ENCODE peak calls at places on chromosomes 2 and 18, in ten cellular contexts. Z, G, Q, U, A, W, T, F, I and O are unnamed samples.

GRCh38 chr18:13890962-13891361 is 24.4 kb downstream of the MC2R start:
- DNase-seq in Z (no peak), G (no peak), Q (no peak), U (no peak), A (no peak), W (no peak), T (no peak), F (no peak), I (no peak), O (no peak)

GRCh38 chr2:26961603-26962184 is 8.7 kb upstream of the MAPRE3 start:
- DNase-seq in Z (peak), G (peak), Q (peak), U (peak), A (peak), W (peak), T (peak), F (peak), I (peak), O (peak)

GRCh38 chr2:58660046-58660445 is 418.9 kb upstream of the FANCL start:
- DNase-seq in Z (no peak), G (no peak), Q (no peak), U (no peak), A (no peak), W (no peak), T (no peak), F (no peak), I (no peak), O (no peak)

GRCh38 chr2:201879986-201880385 is 73.6 kb downstream of the CDK15 start:
- DNase-seq in Z (no peak), G (no peak), Q (peak), U (no peak), A (no peak), W (no peak), T (no peak), F (no peak), I (no peak), O (no peak)

GRCh38 chr2:36357506-36358316 is 2.1 kb downstream of the CRIM1 start:
- DNase-seq in Z (no peak), G (peak), Q (peak), U (peak), A (peak), W (peak), T (peak), F (peak), I (peak), O (peak)

GRCh38 chr2:128520787-128521186 is 202.1 kb upstream of the HS6ST1 start:
- DNase-seq in Z (no peak), G (no peak), Q (no peak), U (no peak), A (no peak), W (no peak), T (no peak), F (no peak), I (peak), O (no peak)

GRCh38 chr2:202306034-202306433 is 40.5 kb downstream of the NOP58 start:
- DNase-seq in Z (no peak), G (no peak), Q (no peak), U (no peak), A (no peak), W (no peak), T (no peak), F (no peak), I (no peak), O (no peak)

GRCh38 chr2:162475661-162476060 is 131.7 kb downstream of the GCA start:
- DNase-seq in Z (no peak), G (no peak), Q (peak), U (no peak), A (no peak), W (no peak), T (peak), F (no peak), I (peak), O (no peak)

GRCh38 chr2:218095853-218096252 is 26.8 kb downstream of the RUFY4 start:
- DNase-seq in Z (no peak), G (no peak), Q (no peak), U (no peak), A (no peak), W (no peak), T (no peak), F (no peak), I (no peak), O (no peak)

GRCh38 chr2:218093879-218094278 is 24.8 kb downstream of the RUFY4 start:
- DNase-seq in Z (no peak), G (peak), Q (no peak), U (no peak), A (no peak), W (no peak), T (no peak), F (no peak), I (no peak), O (no peak)

GRCh38 chr2:218097975-218098374 is 27.9 kb upstream of the CXCR2 start:
- DNase-seq in Z (no peak), G (no peak), Q (no peak), U (no peak), A (no peak), W (no peak), T (no peak), F (no peak), I (no peak), O (no peak)
- TF ChIP-seq CTCF in Z (no peak), G (no peak), Q (no peak), U (no peak), A (no peak), W (no peak), T (no peak), F (no peak), I (no peak), O (no peak)

DNA sequence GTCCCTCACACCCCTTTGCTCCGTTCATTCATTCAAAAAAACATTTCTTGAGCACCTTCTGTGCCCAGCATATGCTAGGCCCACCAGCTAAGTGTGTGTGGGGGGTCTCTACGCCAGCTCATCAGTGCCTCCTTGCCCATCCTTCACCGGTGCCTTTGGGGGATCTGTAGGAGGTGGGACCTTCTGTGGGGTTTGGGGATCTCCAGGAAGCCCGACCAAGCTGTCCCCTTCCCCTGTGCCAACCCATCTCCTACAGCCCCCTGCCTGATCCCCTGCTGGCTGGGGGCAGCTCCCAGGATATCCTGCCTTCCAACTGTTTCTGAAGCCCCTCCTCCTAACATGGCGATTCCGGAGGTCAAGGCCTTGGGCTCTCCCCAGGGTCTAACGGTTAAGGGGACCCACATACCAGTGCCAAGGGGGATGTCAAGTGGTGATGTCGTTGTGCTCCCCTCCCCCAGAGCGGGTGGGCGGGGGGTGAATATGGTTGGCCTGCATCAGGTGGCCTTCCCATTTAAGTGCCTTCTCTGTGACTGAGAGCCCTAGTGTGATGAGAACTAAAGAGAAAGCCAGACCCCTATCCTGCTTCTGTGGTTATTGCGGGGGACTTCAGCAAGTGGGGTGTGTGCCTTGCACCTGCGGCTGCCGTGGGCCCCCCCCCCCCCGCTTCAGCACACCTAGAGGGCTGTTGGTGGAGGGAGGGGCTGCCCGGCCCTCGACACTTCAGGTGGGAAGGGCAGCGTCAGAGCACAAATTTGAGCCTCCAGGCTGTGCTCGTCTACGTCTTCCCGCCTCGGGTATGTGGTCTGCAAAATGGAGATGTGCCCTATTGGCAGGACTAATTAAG is 5.9 kb downstream of the CTDSP1 start:
- DNase-seq in Z (no peak), G (peak), Q (no peak), U (no peak), A (no peak), W (no peak), T (no peak), F (no peak), I (no peak), O (no peak)
- H3K4me3 ChIP-seq in Z (peak), G (peak), Q (peak), U (peak), A (peak), W (peak), T (peak), F (peak), I (peak), O (peak)

DNA sequence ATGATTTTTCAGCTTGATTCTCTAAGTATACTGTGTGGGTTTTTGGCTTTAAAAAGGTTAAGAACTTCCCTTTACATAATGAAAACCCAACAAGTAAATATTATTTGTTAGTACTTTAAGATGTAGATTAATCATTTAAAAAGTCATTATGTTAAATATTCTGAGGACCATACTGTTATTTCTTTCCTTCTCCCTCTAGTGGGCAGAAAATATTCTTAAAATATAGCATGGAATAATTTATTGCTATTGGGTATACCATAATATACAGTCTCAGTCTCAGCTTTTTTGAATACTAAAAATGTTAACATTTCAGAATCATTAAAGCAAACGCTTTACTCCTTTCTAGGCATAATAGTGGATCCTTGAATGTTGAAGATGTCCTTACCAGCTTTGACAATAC is 28.1 kb downstream of the CAMKMT start:
- DNase-seq in Z (no peak), G (no peak), Q (no peak), U (no peak), A (no peak), W (no peak), T (no peak), F (peak), I (no peak), O (no peak)
- TF ChIP-seq CTCF in Z (peak), G (no peak), Q (no peak), U (no peak), A (peak), W (peak), T (no peak), F (peak), I (peak), O (peak)

DNA sequence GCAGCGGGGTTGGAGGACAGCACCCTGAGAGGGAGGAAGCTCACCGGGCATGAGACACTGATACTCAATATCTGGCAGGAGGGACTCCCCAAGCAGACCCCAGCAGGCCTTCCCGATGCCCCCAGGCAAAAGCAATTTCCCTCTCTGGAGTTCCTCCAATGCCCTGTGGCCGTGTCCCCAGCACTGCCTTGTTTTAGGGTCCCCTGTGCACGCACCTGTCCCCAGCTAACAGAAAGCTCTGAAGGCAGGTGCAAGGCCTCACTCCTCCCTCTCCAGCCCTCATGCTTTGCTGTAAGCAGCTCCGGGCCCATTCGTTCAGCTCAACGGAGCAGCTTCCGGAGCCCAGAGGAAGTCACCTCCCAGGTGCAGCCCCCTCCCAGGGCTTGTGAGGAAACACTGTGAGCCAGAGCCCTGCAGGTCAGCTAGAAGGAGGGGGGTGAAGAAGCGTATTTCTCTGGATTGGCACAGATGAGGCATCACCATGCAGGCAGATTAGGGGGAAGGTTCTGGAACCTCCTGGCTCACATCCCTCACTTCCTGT is 50.3 kb upstream of the ID2 start:
- DNase-seq in Z (no peak), G (no peak), Q (no peak), U (no peak), A (no peak), W (no peak), T (no peak), F (no peak), I (no peak), O (no peak)
- H3K4me3 ChIP-seq in Z (no peak), G (no peak), Q (no peak), U (no peak), A (no peak), W (no peak), T (no peak), F (no peak), I (no peak), O (no peak)

GRCh38 chr2:150122871-150123588 is 364.4 kb downstream of the RND3 start:
- DNase-seq in Z (no peak), G (no peak), Q (peak), U (no peak), A (no peak), W (no peak), T (no peak), F (no peak), I (no peak), O (peak)
- TF ChIP-seq CTCF in Z (no peak), G (no peak), Q (no peak), U (no peak), A (no peak), W (no peak), T (no peak), F (no peak), I (no peak), O (no peak)

GRCh38 chr2:120684225-120684624 is 51.4 kb upstream of the GLI2 start:
- DNase-seq in Z (peak), G (no peak), Q (peak), U (no peak), A (no peak), W (no peak), T (no peak), F (peak), I (no peak), O (peak)
- H3K4me3 ChIP-seq in Z (no peak), G (no peak), Q (no peak), U (no peak), A (no peak), W (no peak), T (no peak), F (no peak), I (no peak), O (no peak)

DNA sequence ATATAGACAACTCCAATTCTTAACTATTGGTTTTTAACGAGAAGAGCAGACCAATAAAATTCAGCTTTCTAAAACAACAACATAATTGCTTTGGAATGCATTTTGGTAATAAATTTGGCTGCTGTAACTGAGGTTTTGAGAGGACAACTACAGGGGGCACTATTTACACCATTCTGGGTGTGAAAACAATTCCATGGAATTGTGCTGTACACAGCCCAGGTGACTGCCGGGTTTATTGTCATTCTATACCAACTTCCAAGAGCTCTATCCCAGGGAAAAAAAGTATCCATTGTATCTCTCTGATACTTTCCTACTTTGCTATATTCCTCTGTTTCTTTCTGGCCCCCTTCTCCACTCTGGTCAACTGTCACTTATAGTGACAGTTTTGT is 38.4 kb downstream of the IRS1 start:
- DNase-seq in Z (no peak), G (no peak), Q (no peak), U (no peak), A (no peak), W (no peak), T (no peak), F (no peak), I (no peak), O (no peak)
- TF ChIP-seq CTCF in Z (no peak), G (peak), Q (no peak), U (peak), A (no peak), W (peak), T (no peak), F (no peak), I (no peak), O (peak)